ENCODE peak calls at places on chromosomes 3 and 15, in seven cellular contexts. M is activated CD4-positive, CD25-positive, alpha-beta regulatory T cell; N is stimulated activated CD8-positive, alpha-beta memory T cell treated with anti-CD3 and anti-CD28 coated beads, Interleukin-15, amount 100 ng/mL, for 24 hours; O is left cardiac atrium; R is HT1080; L is NCI-H460; P is posterior cingulate gyrus. X is an unnamed sample.

GRCh38 chr15:70932397-70932796 is 39.8 kb downstream of the LRRC49 start:
- DNase-seq in L (no peak), R (peak), M (no peak), N (no peak), P (no peak), O (no peak), X (no peak)

GRCh38 chr3:185958626-185959025 is 20.8 kb upstream of the TRA2B start:
- DNase-seq in N (no peak), M (no peak), P (no peak), O (no peak), R (peak), L (no peak), X (no peak)

GRCh38 chr3:58009749-58010535 is 1.7 kb downstream of the FLNB start:
- DNase-seq in R (no peak), O (no peak), M (no peak), L (no peak), N (no peak), P (no peak), X (no peak)

GRCh38 chr3:129644836-129645235 is 38.4 kb upstream of the PLXND1 start:
- DNase-seq in P (no peak), M (no peak), O (no peak), R (no peak), L (no peak), N (no peak), X (no peak)

GRCh38 chr15:80832676-80833075 is 53.5 kb downstream of the CEMIP start:
- DNase-seq in R (no peak), N (no peak), O (no peak), L (no peak), M (no peak), P (no peak), X (no peak)

GRCh38 chr3:50251220-50251619 is 15.2 kb downstream of the GNAI2 start:
- DNase-seq in M (no peak), O (peak), R (peak), N (no peak), P (no peak), L (no peak), X (no peak)

GRCh38 chr3:140370686-140371085 is 307.2 kb upstream of the TRIM42 start:
- DNase-seq in N (no peak), O (no peak), R (no peak), L (no peak), M (no peak), P (no peak), X (no peak)

GRCh38 chr15:70491641-70492040 is 271.7 kb downstream of the UACA start:
- DNase-seq in P (no peak), L (no peak), O (no peak), N (no peak), R (no peak), M (no peak), X (no peak)

GRCh38 chr15:62112616-62113593 is 46.1 kb downstream of the C2CD4A start:
- DNase-seq in P (no peak), O (no peak), N (no peak), R (peak), M (no peak), L (no peak), X (no peak)

GRCh38 chr15:40776537-40777141 is 6.9 kb downstream of the C15orf62 start:
- DNase-seq in P (no peak), O (no peak), L (no peak), R (peak), N (no peak), M (no peak), X (no peak)

GRCh38 chr15:73696641-73697001 is 12.4 kb downstream of the CD276 start:
- DNase-seq in L (no peak), O (no peak), P (no peak), N (no peak), R (no peak), M (no peak), X (no peak)